ENCODE peak calls at places on chromosomes 3 and 15, in ten cellular contexts. P, U, A, L, K, R, C, G, V and B are unnamed samples.

GRCh38 chr3:28151608-28152228 is 89.7 kb upstream of the CMC1 start:
- DNase-seq in K (no peak), R (no peak), A (no peak), V (no peak), C (no peak), P (no peak), L (no peak), G (no peak), U (no peak), B (no peak)

GRCh38 chr3:17032407-17033034 is 147.8 kb downstream of the PLCL2 start:
- DNase-seq in K (no peak), A (peak), R (no peak), V (peak), P (no peak), L (peak), C (peak), U (no peak), G (no peak), B (no peak)

GRCh38 chr3:32435911-32436815 is 44.5 kb downstream of the CMTM7 start:
- DNase-seq in A (no peak), L (no peak), C (no peak), V (no peak), P (no peak), R (no peak), K (no peak), U (no peak), G (no peak), B (no peak)

GRCh38 chr15:42035362-42035761 is 14.5 kb upstream of the PLA2G4E start:
- DNase-seq in V (peak), G (no peak), R (no peak), K (no peak), A (no peak), C (no peak), U (no peak), L (peak), P (no peak), B (no peak)

GRCh38 chr3:27633224-27633545 is 88.9 kb downstream of the EOMES start:
- DNase-seq in P (no peak), C (no peak), K (peak), U (no peak), L (peak), R (no peak), A (no peak), V (peak), G (no peak), B (no peak)

GRCh38 chr15:25249236-25250010 is 189.4 kb downstream of the UBE3A start:
- DNase-seq in G (peak), U (peak), L (no peak), A (no peak), R (no peak), V (no peak), K (no peak), C (no peak), P (peak), B (no peak)

GRCh38 chr15:39376371-39376909 is 204.4 kb upstream of the THBS1 start:
- DNase-seq in K (no peak), U (no peak), G (no peak), C (no peak), A (no peak), R (no peak), L (no peak), P (no peak), V (no peak), B (no peak)

GRCh38 chr3:51522273-51522981 is 16.1 kb upstream of the RAD54L2 start:
- DNase-seq in A (no peak), U (peak), V (no peak), K (no peak), G (no peak), L (no peak), R (no peak), P (no peak), C (no peak), B (no peak)

GRCh38 chr3:42507751-42508335 is 5.4 kb downstream of the VIPR1 start:
- DNase-seq in U (peak), A (no peak), G (peak), V (no peak), P (no peak), C (no peak), L (no peak), K (no peak), R (peak), B (peak)

GRCh38 chr3:187025656-187026320 is 95.5 kb downstream of the ST6GAL1 start:
- DNase-seq in K (no peak), A (peak), V (no peak), R (no peak), L (no peak), P (no peak), C (no peak), U (no peak), G (no peak), B (no peak)

GRCh38 chr15:72227192-72227586 is 3.8 kb downstream of the PKM start:
- DNase-seq in G (no peak), L (peak), U (no peak), K (no peak), P (peak), R (no peak), A (peak), C (peak), V (peak), B (peak)

GRCh38 chr3:132870596-132870995 is 148.4 kb upstream of the NPHP3 start:
- DNase-seq in P (no peak), R (no peak), U (no peak), G (no peak), C (no peak), V (no peak), K (no peak), L (no peak), A (no peak), B (peak)

GRCh38 chr3:136518102-136518501 is 234.1 kb downstream of the STAG1 start:
- DNase-seq in V (no peak), G (no peak), L (no peak), R (no peak), C (no peak), U (no peak), A (no peak), K (no peak), P (no peak), B (no peak)

GRCh38 chr3:69881756-69882428 is 117.6 kb upstream of the SAMMSON start:
- DNase-seq in P (no peak), G (no peak), V (peak), C (no peak), L (no peak), R (no peak), A (no peak), U (no peak), K (no peak), B (no peak)

GRCh38 chr3:157423337-157423736 is 13.3 kb upstream of the PTX3 start:
- DNase-seq in K (no peak), A (no peak), V (peak), P (no peak), C (no peak), G (no peak), R (no peak), L (no peak), U (no peak), B (no peak)

GRCh38 chr3:74613060-74613459 is 1.4 kb downstream of the CNTN3 start:
- DNase-seq in U (no peak), R (no peak), C (no peak), A (no peak), P (no peak), L (no peak), K (no peak), G (no peak), V (peak), B (no peak)

GRCh38 chr3:57484563-57484962 is 59.6 kb downstream of the DNAH12 start:
- DNase-seq in P (no peak), L (no peak), K (no peak), A (no peak), R (no peak), U (no peak), V (no peak), G (no peak), C (no peak), B (no peak)

GRCh38 chr3:42865256-42865655 is 10.4 kb downstream of the CYP8B1 start:
- DNase-seq in P (no peak), U (no peak), R (no peak), C (no peak), K (no peak), G (no peak), L (no peak), V (no peak), A (no peak), B (no peak)

GRCh38 chr3:149037684-149038083 is 46.3 kb downstream of the GYG1 start:
- DNase-seq in P (no peak), V (no peak), L (no peak), U (no peak), R (no peak), C (no peak), K (no peak), A (no peak), G (no peak), B (no peak)

GRCh38 chr15:69501456-69501855 is 48.8 kb downstream of the RPLP1 start:
- DNase-seq in U (no peak), V (no peak), P (no peak), L (no peak), R (no peak), A (no peak), C (no peak), K (no peak), G (no peak), B (no peak)

GRCh38 chr15:83436513-83437158 is 10.5 kb upstream of the SH3GL3 start:
- DNase-seq in L (peak), C (peak), R (no peak), P (no peak), G (no peak), U (no peak), V (peak), K (no peak), A (peak), B (no peak)

GRCh38 chr3:108085821-108086350 is 4.9 kb downstream of the CD47 start:
- DNase-seq in G (no peak), A (no peak), R (no peak), L (no peak), P (no peak), U (no peak), K (no peak), V (peak), C (no peak), B (no peak)

GRCh38 chr3:26084629-26085028 is 294.7 kb downstream of the OXSM start:
- DNase-seq in P (no peak), U (no peak), V (no peak), L (no peak), A (no peak), R (no peak), C (no peak), K (no peak), G (no peak), B (no peak)

GRCh38 chr15:70258369-70259029 is 160.8 kb upstream of the TLE3 start:
- DNase-seq in A (peak), G (no peak), L (peak), C (peak), U (peak), P (no peak), R (no peak), V (no peak), K (no peak), B (no peak)

GRCh38 chr3:55903680-55904079 is 416.6 kb upstream of the WNT5A start:
- DNase-seq in L (no peak), U (no peak), K (no peak), C (no peak), G (peak), P (no peak), R (no peak), V (no peak), A (no peak), B (no peak)

GRCh38 chr3:168061332-168061996 is 34.3 kb downstream of the GOLIM4 start:
- DNase-seq in G (no peak), V (no peak), C (no peak), L (no peak), R (no peak), P (no peak), U (no peak), K (no peak), A (no peak), B (no peak)

GRCh38 chr3:21920431-21920830 is 169.4 kb upstream of the ZNF385D start:
- DNase-seq in C (no peak), K (no peak), L (no peak), V (peak), U (no peak), A (no peak), R (no peak), P (no peak), G (no peak), B (no peak)

GRCh38 chr3:149080699-149081091 is 5.6 kb downstream of the HLTF start:
- DNase-seq in A (no peak), C (peak), L (peak), P (no peak), R (no peak), K (no peak), G (no peak), V (peak), U (no peak), B (no peak)

GRCh38 chr3:129627350-129628168 is 21.1 kb upstream of the PLXND1 start:
- DNase-seq in C (peak), P (peak), R (peak), A (no peak), L (peak), G (peak), U (peak), V (peak), K (no peak), B (peak)
- TF ChIP-seq POLR2A in C (peak), P (no peak), R (no peak), A (no peak), L (no peak), G (no peak), U (peak), V (peak), K (no peak), B (no peak)

GRCh38 chr3:126704494-126705214 is 614 bp downstream of the CHCHD6 start:
- DNase-seq in K (peak), C (no peak), L (no peak), G (no peak), A (peak), P (no peak), V (no peak), R (no peak), U (no peak), B (no peak)

GRCh38 chr3:126699011-126699410 is 5.0 kb upstream of the CHCHD6 start:
- DNase-seq in G (no peak), P (no peak), R (no peak), L (no peak), C (no peak), V (no peak), K (no peak), U (no peak), A (peak), B (no peak)

GRCh38 chr3:126706631-126707030 is 2.6 kb downstream of the CHCHD6 start:
- DNase-seq in K (no peak), G (no peak), V (no peak), C (no peak), A (no peak), P (no peak), U (no peak), R (no peak), L (no peak), B (no peak)

DNA sequence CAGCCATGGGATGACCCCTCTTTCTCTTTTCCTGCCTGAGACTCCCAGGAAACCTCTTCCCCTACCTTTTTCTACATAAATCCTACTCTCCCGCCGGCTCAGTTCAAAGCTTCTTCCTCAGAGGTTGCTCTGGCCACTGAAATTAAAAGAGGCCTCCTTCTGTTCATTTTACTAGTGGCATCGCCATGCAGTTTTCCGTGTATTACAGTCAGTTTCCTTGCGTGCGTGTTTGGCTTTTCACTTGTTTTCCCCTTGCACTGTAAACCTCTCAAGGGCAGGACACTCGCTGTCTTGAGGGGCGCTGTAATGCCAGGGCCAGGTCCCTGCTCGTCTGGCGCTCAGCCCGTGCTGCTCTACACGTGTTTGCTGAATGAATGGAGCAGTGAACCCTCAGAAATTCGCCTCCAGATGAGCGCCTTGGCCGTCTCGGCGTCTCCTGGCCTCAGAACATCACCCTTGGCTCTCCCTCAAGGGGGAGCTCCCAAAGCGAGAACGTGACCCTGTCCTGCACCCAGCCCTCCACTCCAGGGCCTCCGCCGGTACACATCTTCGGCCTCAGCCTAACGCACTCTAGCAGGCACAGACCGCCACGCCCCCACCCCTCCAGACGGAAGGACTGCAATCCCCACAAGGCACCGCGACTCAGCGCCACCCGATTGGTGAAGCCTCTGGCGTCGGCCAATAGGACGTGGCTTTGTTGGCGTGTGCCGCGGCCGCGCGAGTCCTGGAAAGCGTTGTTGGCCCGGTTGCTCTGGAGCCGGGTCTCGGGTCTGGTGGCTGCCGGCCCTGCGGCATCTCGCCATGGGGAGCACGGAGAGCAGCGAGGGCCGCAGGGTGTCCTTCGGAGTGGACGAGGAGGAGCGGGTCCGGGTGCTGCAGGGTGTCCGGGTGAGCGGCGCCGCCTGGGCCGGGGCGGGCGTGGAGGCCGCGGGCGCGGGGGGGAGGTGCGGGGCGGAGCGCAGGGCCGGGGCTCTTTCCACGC is at the start of gene CHCHD6:
- DNase-seq in K (peak), L (peak), U (peak), P (peak), R (peak), C (peak), A (peak), G (peak), V (peak), B (peak)
- TF ChIP-seq POLR2A in K (peak), L (peak), U (no peak), P (no peak), R (no peak), C (no peak), A (no peak), G (no peak), V (no peak), B (no peak)

DNA sequence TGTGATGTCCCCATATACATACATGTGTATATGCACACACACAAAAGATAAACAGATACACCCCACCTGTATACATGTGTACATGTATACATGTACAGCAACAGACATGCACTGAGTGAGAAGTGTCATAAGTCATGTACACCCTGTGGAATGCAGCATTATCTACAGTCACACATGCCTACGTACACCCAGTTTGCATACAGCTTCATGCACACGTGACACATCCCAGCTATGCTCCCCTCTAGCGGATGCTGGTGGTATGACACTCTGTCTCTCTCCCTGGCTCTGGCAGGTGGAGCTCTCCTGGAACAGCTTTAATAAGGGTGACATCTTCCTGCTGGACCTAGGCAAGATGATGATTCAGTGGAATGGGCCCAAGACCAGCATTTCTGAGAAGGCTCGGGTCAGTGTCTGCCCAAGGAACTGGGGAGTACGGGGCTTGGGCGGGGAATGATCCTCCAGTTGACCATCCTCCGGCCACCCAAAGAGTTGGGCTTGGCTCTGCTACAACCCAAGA is 6.3 kb downstream of the VILL start:
- DNase-seq in G (peak), U (peak), P (peak), V (peak), R (peak), K (peak), C (peak), A (peak), L (peak), B (no peak)
- TF ChIP-seq POLR2A in G (no peak), U (no peak), P (no peak), V (no peak), R (no peak), K (no peak), C (no peak), A (no peak), L (no peak), B (no peak)

GRCh38 chr3:182294256-182294655 is 499.0 kb upstream of the ATP11B start:
- DNase-seq in U (no peak), L (no peak), K (peak), C (no peak), G (no peak), R (no peak), V (no peak), P (no peak), A (no peak), B (no peak)

GRCh38 chr3:182300266-182300665 is 493.0 kb upstream of the ATP11B start:
- DNase-seq in K (no peak), L (no peak), P (no peak), R (no peak), U (no peak), G (no peak), C (no peak), A (no peak), V (no peak), B (no peak)

GRCh38 chr3:182292586-182292985 is 500.7 kb upstream of the ATP11B start:
- DNase-seq in G (no peak), A (no peak), P (no peak), V (no peak), L (no peak), C (no peak), U (no peak), R (no peak), K (no peak), B (no peak)

GRCh38 chr3:182294696-182295095 is 498.6 kb upstream of the ATP11B start:
- DNase-seq in U (no peak), K (no peak), R (no peak), L (no peak), V (no peak), A (no peak), P (no peak), C (no peak), G (no peak), B (no peak)
- TF ChIP-seq POLR2A in U (no peak), K (no peak), R (no peak), L (no peak), V (no peak), A (no peak), P (no peak), C (no peak), G (no peak), B (no peak)

DNA sequence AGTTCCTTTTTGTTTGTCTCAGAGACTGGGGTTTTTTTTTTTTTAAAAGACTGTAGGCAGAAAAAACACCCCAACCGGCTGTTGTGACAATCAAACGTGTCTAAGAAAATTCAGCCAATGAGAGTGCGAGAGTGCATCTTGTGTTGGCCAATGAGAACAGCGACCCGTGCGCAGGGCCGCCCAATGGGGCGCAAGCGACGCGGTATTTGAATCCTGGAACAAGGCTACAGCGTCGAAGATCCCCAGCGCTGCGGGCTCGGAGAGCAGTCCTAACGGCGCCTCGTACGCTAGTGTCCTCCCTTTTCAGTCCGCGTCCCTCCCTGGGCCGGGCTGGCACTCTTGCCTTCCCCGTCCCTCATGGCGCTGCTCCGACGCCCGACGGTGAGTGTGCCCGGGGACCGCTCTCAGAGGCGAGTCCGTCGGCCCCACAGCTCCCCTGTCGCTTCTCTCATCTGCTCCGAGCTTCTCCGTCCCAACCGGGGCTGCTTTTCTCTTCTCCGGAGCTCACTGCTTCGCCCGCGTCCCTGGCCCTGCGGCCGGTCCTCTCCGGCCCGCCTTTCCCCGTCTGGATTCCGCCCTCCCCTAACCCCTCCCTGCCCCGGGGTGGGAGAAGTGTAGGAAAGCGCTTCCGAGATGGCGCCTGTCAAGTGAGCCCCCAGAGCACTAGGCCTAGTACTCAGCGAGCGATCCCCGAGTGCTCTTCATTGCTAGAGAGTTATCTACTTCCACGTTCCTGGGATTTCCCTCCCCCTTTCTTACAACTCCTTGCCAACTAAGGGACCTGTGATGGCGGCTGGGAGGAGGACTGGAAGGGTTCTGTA is at the start of gene CCNB2:
- DNase-seq in C (peak), R (peak), L (peak), V (peak), A (peak), K (peak), P (peak), U (peak), G (peak), B (peak)
- TF ChIP-seq POLR2A in C (peak), R (no peak), L (peak), V (peak), A (peak), K (peak), P (no peak), U (no peak), G (peak), B (no peak)

GRCh38 chr15:90530250-90531051 is 728 bp downstream of the CRTC3 start:
- DNase-seq in G (peak), R (peak), A (peak), P (peak), V (peak), L (peak), U (peak), C (peak), K (peak), B (peak)
- TF ChIP-seq POLR2A in G (no peak), R (no peak), A (no peak), P (no peak), V (no peak), L (no peak), U (no peak), C (no peak), K (no peak), B (no peak)